ENCODE peak calls at places on chromosomes 3 and 15, in six cellular contexts. I is neural progenitor cell, A is SJSA1, S is right lobe of liver, U is lower lobe of right lung, H is GM23248. W is an unnamed sample.

GRCh38 chr3:156181509-156181908 is 61.1 kb downstream of the KCNAB1 start:
- DNase-seq in I (no peak), A (no peak), S (no peak), U (no peak), H (peak; percentile 84), W (no peak)

GRCh38 chr3:43861635-43862034 is 170.9 kb downstream of the ABHD5 start:
- DNase-seq in I (no peak), A (no peak), S (no peak), U (no peak), H (no peak), W (no peak)

GRCh38 chr3:129690406-129690805 is 83.9 kb upstream of the PLXND1 start:
- DNase-seq in I (peak; percentile 82), A (peak; percentile 31), S (no peak), U (no peak), H (peak; percentile 64), W (peak; percentile 75)

GRCh38 chr3:13483286-13483685 is 3.2 kb downstream of the HDAC11 start:
- DNase-seq in I (no peak), A (no peak), S (no peak), U (peak; percentile 37), H (no peak), W (no peak)

GRCh38 chr3:177057768-177058167 is 139.5 kb downstream of the TBL1XR1 start:
- DNase-seq in I (no peak), A (no peak), S (no peak), U (no peak), H (no peak), W (no peak)

GRCh38 chr3:48656061-48656840 is 6.4 kb downstream of the CELSR3 start:
- DNase-seq in I (peak; percentile 95), A (peak; percentile 48), S (peak; percentile 84), U (peak; percentile 93), H (peak; percentile 89), W (peak; percentile 68)

GRCh38 chr15:86231864-86232801 is 152.5 kb downstream of the AGBL1 start:
- DNase-seq in I (peak; percentile 73), A (no peak), S (no peak), U (no peak), H (peak; percentile 27), W (peak; percentile 42)

GRCh38 chr3:25035511-25035910 is 392.6 kb upstream of the RARB start:
- DNase-seq in I (no peak), A (peak; percentile 31), S (no peak), U (no peak), H (no peak), W (no peak)

GRCh38 chr15:66498501-66499386 is 1.2 kb upstream of the SNAPC5 start:
- DNase-seq in I (peak; percentile 16), A (peak; percentile 26), S (no peak), U (no peak), H (peak; percentile 64), W (no peak)

GRCh38 chr3:97970131-97970530 is 2.1 kb downstream of the RIOX2 start:
- DNase-seq in I (no peak), A (no peak), S (no peak), U (no peak), H (peak; percentile 47), W (no peak)

GRCh38 chr3:30747771-30748281 is 141.4 kb downstream of the TGFBR2 start:
- DNase-seq in I (peak; percentile 37), A (peak; percentile 59), S (no peak), U (no peak), H (peak; percentile 79), W (no peak)

GRCh38 chr15:96285306-96285705 is 45.2 kb upstream of the NR2F2 start:
- DNase-seq in I (no peak), A (peak; percentile 95), S (no peak), U (no peak), H (peak; percentile 80), W (no peak)

GRCh38 chr15:99635794-99636193 is 70.0 kb downstream of the MEF2A start:
- DNase-seq in I (no peak), A (no peak), S (no peak), U (no peak), H (no peak), W (no peak)

GRCh38 chr3:152595975-152596832 is 238.7 kb upstream of the P2RY1 start:
- DNase-seq in I (peak; percentile 16), A (no peak), S (peak; percentile 71), U (no peak), H (peak; percentile 68), W (no peak)

GRCh38 chr15:24760066-24760465 is 84.5 kb downstream of the NPAP1 start:
- DNase-seq in I (no peak), A (no peak), S (no peak), U (no peak), H (no peak), W (no peak)

GRCh38 chr15:24766511-24767133 is 91.0 kb downstream of the NPAP1 start:
- DNase-seq in I (no peak), A (no peak), S (no peak), U (no peak), H (no peak), W (no peak)

GRCh38 chr15:24763891-24764290 is 88.3 kb downstream of the NPAP1 start:
- DNase-seq in I (no peak), A (no peak), S (no peak), U (no peak), H (no peak), W (no peak)

GRCh38 chr15:24764375-24765171 is 89.0 kb downstream of the NPAP1 start:
- DNase-seq in I (no peak), A (no peak), S (no peak), U (no peak), H (no peak), W (no peak)

DNA sequence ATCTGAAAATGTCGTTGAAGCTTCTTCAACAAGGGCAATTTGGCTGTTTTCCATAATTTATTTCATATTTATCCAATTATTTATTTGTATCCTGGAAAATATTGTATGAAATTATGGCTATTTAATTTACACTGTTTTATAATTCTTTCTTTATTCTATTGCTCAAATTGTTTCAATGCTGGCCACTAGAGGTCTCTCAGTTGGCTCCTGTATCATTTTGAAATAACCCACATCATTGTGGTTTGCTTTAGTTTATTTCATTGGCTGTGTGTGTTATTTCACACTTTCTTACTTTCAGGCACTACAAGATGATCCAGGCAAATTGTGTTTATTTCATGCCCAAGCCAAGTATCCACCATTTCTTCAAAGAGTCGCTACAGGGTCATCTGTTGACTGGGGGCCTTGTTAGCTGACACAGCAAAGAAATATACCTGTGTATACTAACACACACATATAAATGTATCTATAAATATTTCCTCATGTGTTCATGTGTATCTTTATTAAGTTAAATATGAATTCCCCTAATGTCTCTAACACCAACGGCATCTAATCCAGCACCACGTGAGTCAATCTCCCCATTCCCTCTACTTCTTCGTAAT is 86.2 kb downstream of the NPAP1 start:
- DNase-seq in I (no peak), A (no peak), S (no peak), U (no peak), H (peak; percentile 51), W (no peak)
- H3K4me1 ChIP-seq in I (no peaks in the 10 kb centered on the region), A (no peaks in the 10 kb centered on the region), S (no peaks in the 10 kb centered on the region), U (no peaks in the 10 kb centered on the region), H (no peaks in the 10 kb centered on the region), W (no peaks in the 10 kb centered on the region)

GRCh38 chr3:151178208-151178845 is 24.7 kb downstream of the GPR171 start:
- DNase-seq in I (no peak), A (no peak), S (no peak), U (no peak), H (no peak), W (no peak)
- H3K27me3 ChIP-seq in I (no peaks in the 10 kb centered on the region), A (peaks cover 5% of the 10 kb centered on the region), S (no peaks in the 10 kb centered on the region), U (no peaks in the 10 kb centered on the region), H (no peaks in the 10 kb centered on the region), W (no peaks in the 10 kb centered on the region)

GRCh38 chr3:127068871-127069270 is 86.0 kb downstream of the PLXNA1 start:
- DNase-seq in I (no peak), A (no peak), S (peak; percentile 39), U (peak; percentile 32), H (no peak), W (no peak)
- H3K4me1 ChIP-seq in I (no peaks in the 10 kb centered on the region), A (no peaks in the 10 kb centered on the region), S (no peaks in the 10 kb centered on the region), U (peaks cover 4% of the 10 kb centered on the region), H (peaks cover 6% of the 10 kb centered on the region), W (peaks cover 16% of the 10 kb centered on the region)

GRCh38 chr3:198093082-198093679 is 133.2 kb downstream of the LMLN start:
- DNase-seq in I (no peak), A (no peak), S (no peak), U (no peak), H (no peak), W (no peak)

GRCh38 chr3:198092276-198092675 is 132.3 kb downstream of the LMLN start:
- DNase-seq in I (no peak), A (no peak), S (no peak), U (no peak), H (no peak), W (no peak)

GRCh38 chr3:198090795-198091194 is 130.8 kb downstream of the LMLN start:
- DNase-seq in I (no peak), A (no peak), S (no peak), U (no peak), H (no peak), W (no peak)

GRCh38 chr3:198088421-198088955 is 128.5 kb downstream of the LMLN start:
- DNase-seq in I (no peak), A (no peak), S (no peak), U (no peak), H (no peak), W (no peak)
- H3K27me3 ChIP-seq in I (peaks cover 95% of the 10 kb centered on the region), A (peaks cover 13% of the 10 kb centered on the region), S (no peaks in the 10 kb centered on the region), U (peaks cover 43% of the 10 kb centered on the region), H (peaks cover 72% of the 10 kb centered on the region), W (peaks cover 24% of the 10 kb centered on the region)

DNA sequence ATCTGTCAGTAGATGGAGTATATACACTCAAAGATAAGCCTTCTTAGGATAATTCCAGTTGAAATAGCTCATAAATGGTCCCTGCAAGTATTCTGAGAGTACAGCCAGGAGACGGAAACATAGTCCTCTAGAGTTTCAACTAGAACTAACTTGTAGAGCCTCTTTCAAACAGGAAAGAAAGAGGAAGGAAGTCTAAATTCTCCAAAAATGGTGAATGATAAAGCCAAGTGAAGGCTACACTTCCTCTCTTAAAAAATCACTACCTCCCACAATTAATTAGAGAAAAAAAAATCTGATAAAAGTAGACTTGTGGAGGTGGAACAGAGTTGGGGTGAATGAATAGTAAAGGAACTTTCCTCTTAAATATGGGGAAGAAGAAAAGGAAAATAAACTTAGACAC is 207.4 kb downstream of the CHST2 start:
- DNase-seq in I (no peak), A (no peak), S (no peak), U (no peak), H (no peak), W (no peak)
- H3K4me1 ChIP-seq in I (peaks cover 10% of the 10 kb centered on the region), A (no peaks in the 10 kb centered on the region), S (no peaks in the 10 kb centered on the region), U (no peaks in the 10 kb centered on the region), H (no peaks in the 10 kb centered on the region), W (peaks cover 5% of the 10 kb centered on the region)

DNA sequence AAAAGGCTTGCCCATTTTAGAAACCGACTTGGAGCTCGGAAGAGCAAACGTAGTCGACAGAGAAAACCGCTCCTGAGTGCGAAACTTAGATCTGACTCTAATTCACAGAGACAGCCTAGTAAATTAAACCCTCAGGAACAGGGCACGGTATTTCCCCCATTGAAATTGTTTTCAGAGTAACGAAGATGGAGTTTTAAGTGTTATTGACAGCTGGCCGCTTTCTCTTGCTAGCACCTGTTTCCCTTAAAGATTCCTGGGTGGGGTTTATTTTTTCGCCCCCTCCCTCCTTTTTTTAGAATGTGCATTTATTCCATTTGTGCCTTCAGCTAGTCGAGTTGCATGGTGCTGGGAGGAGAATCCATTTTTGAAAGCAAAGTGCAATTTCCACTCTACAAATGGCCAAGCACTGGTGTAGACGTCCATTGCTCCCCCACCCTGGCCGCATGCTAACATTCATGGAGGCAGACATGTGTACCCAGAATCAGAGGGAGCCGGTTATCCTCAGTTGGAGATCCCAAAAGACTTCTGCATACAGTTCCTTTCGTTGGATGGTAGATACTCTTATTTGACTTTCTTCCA is 532.0 kb upstream of the SEMA6D start:
- DNase-seq in I (no peak), A (no peak), S (no peak), U (no peak), H (no peak), W (no peak)
- H3K27me3 ChIP-seq in I (peaks cover 69% of the 10 kb centered on the region), A (peaks cover 25% of the 10 kb centered on the region), S (no peaks in the 10 kb centered on the region), U (peaks cover 48% of the 10 kb centered on the region), H (peaks cover 55% of the 10 kb centered on the region), W (peaks cover 88% of the 10 kb centered on the region)

GRCh38 chr3:114221881-114222264 is 15.5 kb downstream of the ZNF80 start:
- DNase-seq in I (no peak), A (no peak), S (no peak), U (no peak), H (no peak), W (no peak)
- H3K4me1 ChIP-seq in I (no peaks in the 10 kb centered on the region), A (no peaks in the 10 kb centered on the region), S (no peaks in the 10 kb centered on the region), U (no peaks in the 10 kb centered on the region), H (no peaks in the 10 kb centered on the region), W (no peaks in the 10 kb centered on the region)

W was measured in NT2/D1.